ENCODE peak calls at places on chromosomes 7 and 10, in ten cellular contexts. R is testis; A is endodermal cell; F is suprapubic skin; K is left ventricle myocardium inferior; B is heart right ventricle; U is HCT116; O is SK-N-SH; L is CD8-positive, alpha-beta T cell; Z is fibroblast of lung. I is an unnamed sample.

GRCh38 chr7:50426280-50427045 is 23.7 kb downstream of the FIGNL1 start:
- DNase-seq in F (no peak), O (no peak), Z (no peak), A (no peak), U (no peak), R (no peak), B (no peak), K (no peak), L (no peak), I (no peak)

GRCh38 chr10:93032105-93032808 is 28.3 kb upstream of the CYP26C1 start:
- DNase-seq in R (no peak), K (no peak), U (no peak), A (no peak), B (no peak), L (no peak), Z (no peak), O (no peak), F (no peak), I (no peak)

GRCh38 chr10:128808921-128809440 is 658.1 kb upstream of the MGMT start:
- DNase-seq in B (no peak), U (no peak), K (no peak), A (no peak), R (no peak), O (no peak), L (no peak), F (no peak), Z (peak; percentile 29), I (no peak)

GRCh38 chr7:112668561-112668960 is 121.6 kb downstream of the TMEM168 start:
- DNase-seq in A (peak; percentile 57), F (no peak), O (no peak), Z (no peak), U (no peak), B (no peak), L (no peak), K (no peak), R (no peak), I (no peak)

GRCh38 chr10:70603439-70603778 is 868 bp upstream of the PRF1 start:
- DNase-seq in L (peak; percentile 61), U (no peak), O (no peak), Z (no peak), R (no peak), B (no peak), K (no peak), F (no peak), A (no peak), I (no peak)

GRCh38 chr10:67612577-67613537 is 83.1 kb downstream of the CTNNA3 start:
- DNase-seq in R (no peak), F (no peak), U (no peak), O (no peak), A (no peak), K (no peak), B (no peak), L (peak; percentile 56), Z (peak; percentile 90), I (no peak)

GRCh38 chr10:50552771-50553535 is 70.8 kb downstream of the SGMS1 start:
- DNase-seq in O (no peak), R (peak; percentile 30), U (no peak), F (no peak), K (no peak), A (peak; percentile 62), Z (peak; percentile 53), B (no peak), L (no peak), I (no peak)

GRCh38 chr7:28747404-28747803 is 210.7 kb downstream of the TRIL start:
- DNase-seq in K (no peak), F (no peak), U (no peak), B (no peak), L (no peak), Z (no peak), R (no peak), O (no peak), A (no peak), I (no peak)

GRCh38 chr7:132381742-132382472 is 194.4 kb downstream of the PLXNA4 start:
- DNase-seq in Z (peak; percentile 29), O (peak; percentile 41), K (no peak), R (no peak), L (no peak), F (no peak), B (no peak), A (peak; percentile 64), U (no peak), I (no peak)

GRCh38 chr10:110613996-110614495 is 30.1 kb upstream of the RBM20 start:
- DNase-seq in Z (no peak), K (no peak), L (no peak), F (no peak), O (no peak), U (no peak), B (no peak), A (no peak), R (no peak), I (no peak)

GRCh38 chr10:21926949-21927348 is 76.6 kb downstream of the DNAJC1 start:
- DNase-seq in K (no peak), Z (peak; percentile 97), B (no peak), A (no peak), F (no peak), R (no peak), O (no peak), L (no peak), U (no peak), I (no peak)

GRCh38 chr7:45092931-45093235 is 4.1 kb upstream of the NACAD start:
- DNase-seq in L (no peak), F (no peak), A (no peak), O (no peak), Z (no peak), U (no peak), R (no peak), K (no peak), B (no peak), I (no peak)

GRCh38 chr7:134431805-134432204 is 27.1 kb downstream of the AKR1B1 start:
- DNase-seq in R (no peak), F (no peak), L (no peak), O (peak; percentile 39), A (peak; percentile 42), K (no peak), Z (no peak), B (no peak), U (no peak), I (no peak)

GRCh38 chr7:21430575-21430954 is 2.7 kb downstream of the SP4 start:
- DNase-seq in O (no peak), K (no peak), A (no peak), F (no peak), U (no peak), Z (no peak), L (no peak), B (no peak), R (no peak), I (no peak)

GRCh38 chr7:18313970-18314369 is 181.6 kb upstream of the HDAC9 start:
- DNase-seq in L (no peak), A (no peak), Z (no peak), F (no peak), R (no peak), U (no peak), B (no peak), O (no peak), K (no peak), I (no peak)

GRCh38 chr7:92778972-92779371 is 57.4 kb downstream of the CDK6 start:
- DNase-seq in Z (peak; percentile 79), L (no peak), A (no peak), U (no peak), F (no peak), R (peak; percentile 23), B (no peak), O (no peak), K (no peak), I (no peak)

GRCh38 chr7:158228131-158228530 is 359.5 kb downstream of the PTPRN2 start:
- DNase-seq in U (no peak), L (no peak), R (no peak), F (no peak), Z (no peak), A (no peak), K (no peak), B (no peak), O (no peak), I (no peak)
- TF ChIP-seq CTCF in U (no peak), L (no peak), R (no peak), F (no peak), Z (no peak), A (peak; percentile 63), K (no peak), B (no peak), O (no peak), I (no peak)

DNA sequence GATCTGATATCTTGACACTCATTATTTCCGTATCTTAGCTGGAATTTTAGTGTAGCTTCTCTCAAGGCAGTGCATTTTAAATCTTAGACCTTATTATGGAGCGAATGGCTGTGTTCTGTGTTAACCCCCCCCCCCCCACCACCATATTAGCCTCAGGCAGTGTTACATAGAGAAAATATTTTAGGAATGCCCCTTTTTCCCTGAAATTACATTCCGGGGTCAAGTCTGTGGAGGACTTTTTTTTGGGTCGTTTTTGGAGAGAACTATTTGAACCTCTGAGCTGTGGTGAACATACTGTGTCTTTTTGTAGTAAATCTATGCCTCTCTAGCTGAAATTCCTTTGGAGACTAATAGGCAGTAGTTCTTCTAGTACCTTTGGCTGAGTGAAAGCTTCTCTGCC is 3.1 kb downstream of the CCDC126 start:
- DNase-seq in A (no peak), K (no peak), B (no peak), R (no peak), L (no peak), U (no peak), O (no peak), F (no peak), Z (peak; percentile 40), I (no peak)
- H3K27ac ChIP-seq in A (no peak overlapping the region), K (no peak overlapping the region), B (no peak overlapping the region), R (no peak overlapping the region), L (no peak overlapping the region), U (no peak overlapping the region), O (no peak overlapping the region), F (no peak overlapping the region), Z (no peak overlapping the region), I (no peak overlapping the region)

DNA sequence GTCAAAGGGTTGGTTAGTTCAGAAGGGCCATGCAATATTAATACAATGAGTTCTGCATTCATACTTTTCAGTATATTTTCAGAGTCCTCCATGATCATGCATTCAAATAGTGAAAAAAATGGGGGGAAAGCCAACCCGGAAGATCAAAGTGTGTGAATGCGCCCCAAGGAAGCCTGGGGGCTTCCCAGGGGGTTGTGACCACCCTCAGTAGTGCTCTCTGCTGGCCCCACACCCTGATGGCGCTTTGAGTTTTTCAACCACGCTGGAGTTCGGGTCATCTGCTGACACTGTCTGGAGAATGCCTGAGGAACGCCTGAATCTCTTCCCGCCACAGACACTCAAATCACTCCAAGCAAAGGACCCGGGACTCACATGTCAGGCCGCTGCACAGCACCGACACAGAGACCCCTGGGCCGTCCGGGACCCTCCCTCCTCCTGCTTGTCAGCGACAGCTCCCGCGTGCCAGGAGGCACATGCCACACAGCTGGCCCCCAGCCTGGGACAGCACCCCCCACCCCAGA is 1.0 kb downstream of the TNS3 start:
- DNase-seq in F (no peak), R (peak; percentile 53), O (no peak), K (no peak), U (no peak), L (no peak), Z (no peak), A (peak; percentile 71), B (no peak), I (no peak)
- TF ChIP-seq CTCF in F (no peak), R (no peak), O (peak; percentile 39), K (no peak), U (no peak), L (no peak), Z (no peak), A (peak; percentile 37), B (no peak), I (no peak)

DNA sequence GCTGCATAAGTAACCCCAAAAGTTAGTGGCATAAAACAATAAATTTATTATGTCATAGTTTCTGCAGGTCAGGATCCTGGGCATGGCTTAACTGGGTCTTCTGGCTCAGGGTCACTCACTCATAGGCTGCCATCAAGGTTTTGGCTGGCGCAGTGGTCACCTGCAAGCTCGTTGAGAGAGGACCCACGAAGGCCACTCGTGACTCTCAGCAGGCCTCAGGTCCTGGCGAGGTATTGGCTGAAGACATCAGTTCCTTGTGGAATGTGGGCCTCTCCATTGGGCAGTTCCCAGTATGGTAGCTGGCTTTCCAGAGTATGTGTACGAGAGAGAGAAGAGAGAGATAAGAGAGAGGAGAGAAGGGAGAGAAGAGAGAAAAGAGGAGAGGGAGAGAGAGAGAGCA is 138.3 kb upstream of the KLF14 start:
- DNase-seq in Z (no peak), B (no peak), U (no peak), K (no peak), A (no peak), O (no peak), R (no peak), F (no peak), L (no peak), I (no peak)
- H3K27ac ChIP-seq in Z (no peak overlapping the region), B (no peak overlapping the region), U (peak overlapping the region; percentile 100), K (no peak overlapping the region), A (no peak overlapping the region), O (peak overlapping the region; percentile 23), R (no peak overlapping the region), F (no peak overlapping the region), L (no peak overlapping the region), I (no peak overlapping the region)